ENCODE peak calls at places on chromosomes 1 and 21, in ten cellular contexts. W, G, M, B, C, J, D, K, S and E are unnamed samples.

GRCh38 chr21:35606578-35606977 is 453.7 kb downstream of the SETD4 start:
- DNase-seq in W (no peak), J (no peak), S (no peak), M (no peak), G (no peak), D (no peak), K (no peak), C (no peak), B (no peak), E (no peak)

GRCh38 chr1:5980314-5981008 is 11.8 kb downstream of the NPHP4 start:
- DNase-seq in M (no peak), G (no peak), C (peak; percentile 67), D (peak; percentile 56), K (no peak), W (peak; percentile 59), J (no peak), S (no peak), B (no peak), E (no peak)

GRCh38 chr1:188140958-188141357 is 1312.2 kb downstream of the PLA2G4A start:
- DNase-seq in S (no peak), J (no peak), G (no peak), D (no peak), B (no peak), M (no peak), C (no peak), W (no peak), K (no peak), E (no peak)

GRCh38 chr1:29698033-29698432 is 461.7 kb downstream of the PTPRU start:
- DNase-seq in G (no peak), W (no peak), B (no peak), J (no peak), K (no peak), C (no peak), D (no peak), S (no peak), M (no peak), E (peak; percentile 57)

GRCh38 chr1:98794196-98794886 is 132.8 kb downstream of the SNX7 start:
- DNase-seq in K (peak; percentile 31), M (peak; percentile 72), S (no peak), G (peak; percentile 10), D (peak; percentile 12), C (no peak), J (peak; percentile 80), B (peak; percentile 14), W (peak; percentile 50), E (peak; percentile 12)

GRCh38 chr1:47351305-47351704 is 17.7 kb downstream of the CMPK1 start:
- DNase-seq in M (no peak), B (no peak), C (no peak), K (no peak), G (no peak), W (no peak), D (no peak), S (no peak), J (no peak), E (no peak)

GRCh38 chr1:113073457-113073950 is 506 bp downstream of the LRIG2 start:
- DNase-seq in D (peak; percentile 50), M (peak; percentile 70), K (peak; percentile 21), S (no peak), C (no peak), G (no peak), B (peak; percentile 35), J (peak; percentile 78), W (no peak), E (no peak)

GRCh38 chr1:10651377-10651776 is 145.1 kb downstream of the CASZ1 start:
- DNase-seq in S (no peak), J (no peak), B (no peak), D (no peak), C (no peak), M (no peak), G (no peak), W (no peak), K (no peak), E (no peak)

GRCh38 chr1:226626577-226626956 is 78.0 kb downstream of the STUM start:
- DNase-seq in W (peak; percentile 80), G (peak; percentile 60), C (peak; percentile 94), S (peak; percentile 80), D (peak; percentile 75), M (peak; percentile 87), J (peak; percentile 66), B (peak; percentile 87), K (peak; percentile 81), E (peak; percentile 71)

GRCh38 chr1:36847761-36848160 is 186.6 kb downstream of the GRIK3 start:
- DNase-seq in S (no peak), M (no peak), D (no peak), W (no peak), C (no peak), J (no peak), B (no peak), K (no peak), G (no peak), E (no peak)

GRCh38 chr1:1091344-1092148 is 17.4 kb upstream of the RNF223 start:
- DNase-seq in S (no peak), W (no peak), J (no peak), M (peak; percentile 50), K (no peak), G (peak; percentile 30), C (peak; percentile 70), D (peak; percentile 5), B (no peak), E (no peak)

GRCh38 chr1:41878911-41879310 is 39.8 kb downstream of the HIVEP3 start:
- DNase-seq in S (no peak), C (no peak), G (no peak), B (no peak), W (no peak), K (no peak), J (no peak), M (no peak), D (no peak), E (no peak)
- TF ChIP-seq POLR2A in S (no peak), C (no peak), G (no peak), B (no peak), W (no peak), K (no peak), J (no peak), M (no peak), D (no peak), E (no peak)

DNA sequence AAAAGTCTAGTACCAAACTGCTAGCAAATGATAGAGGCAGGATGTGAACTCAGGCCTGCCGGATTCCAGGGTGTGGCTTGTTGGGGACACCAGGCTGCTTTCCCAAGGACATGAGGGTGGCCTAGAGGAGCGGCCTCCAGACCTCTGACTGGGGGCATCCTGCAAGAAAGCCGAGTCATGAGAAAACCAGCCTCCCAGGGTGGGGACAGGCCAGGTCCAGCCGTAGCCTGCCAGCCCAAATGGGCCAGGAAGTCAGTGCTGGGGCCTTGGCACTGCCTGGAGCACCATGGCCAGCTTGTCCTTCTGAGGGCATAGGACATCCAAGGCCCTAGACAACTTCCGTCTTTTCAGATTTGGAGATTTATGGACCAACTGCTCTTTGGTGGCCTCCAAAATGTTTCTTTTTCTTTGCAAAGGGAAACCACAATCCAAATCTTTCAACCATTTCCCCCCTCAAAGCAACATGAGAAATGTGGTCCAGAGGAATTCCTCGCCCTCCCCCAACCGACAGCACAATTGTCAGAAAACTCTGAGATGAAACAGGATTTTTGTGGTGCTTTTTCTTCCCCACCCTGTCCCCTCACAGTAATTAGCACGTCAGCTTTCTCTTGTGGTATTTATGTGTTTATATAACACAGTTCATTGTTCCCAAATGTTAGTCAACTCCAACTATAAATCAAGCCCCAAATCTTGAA is 212.3 kb downstream of the KAZN start:
- DNase-seq in D (no peak), K (peak; percentile 29), C (peak; percentile 89), S (no peak), M (no peak), J (no peak), G (no peak), B (peak; percentile 20), W (no peak), E (no peak)
- TF ChIP-seq POLR2A in D (no peak), K (no peak), C (no peak), S (no peak), M (no peak), J (no peak), G (no peak), B (no peak), W (no peak), E (no peak)

GRCh38 chr1:8364528-8365442 is 46.9 kb downstream of the SLC45A1 start:
- DNase-seq in C (no peak), B (peak; percentile 58), J (no peak), K (no peak), G (no peak), W (no peak), D (peak; percentile 65), M (no peak), S (no peak), E (no peak)
- TF ChIP-seq POLR2A in C (no peak), B (no peak), J (no peak), K (no peak), G (no peak), W (no peak), D (no peak), M (no peak), S (no peak), E (no peak)

GRCh38 chr21:38804617-38805281 is 980 bp upstream of the ETS2 start:
- DNase-seq in W (peak; percentile 50), M (peak; percentile 74), J (peak; percentile 72), D (peak; percentile 81), B (peak; percentile 72), C (peak; percentile 91), S (peak; percentile 85), G (no peak), K (no peak), E (no peak)

GRCh38 chr21:38804030-38804616 is 1.6 kb upstream of the ETS2 start:
- DNase-seq in G (no peak), D (no peak), B (no peak), W (no peak), C (no peak), S (no peak), K (no peak), M (no peak), J (no peak), E (no peak)

GRCh38 chr21:38806153-38806941 is 618 bp downstream of the ETS2 start:
- DNase-seq in J (no peak), C (peak; percentile 90), M (no peak), B (no peak), S (peak; percentile 73), G (no peak), K (no peak), W (no peak), D (peak; percentile 49), E (no peak)

GRCh38 chr21:38806942-38807284 is 1.2 kb downstream of the ETS2 start:
- DNase-seq in J (peak; percentile 52), W (no peak), M (no peak), D (no peak), S (no peak), K (no peak), C (no peak), G (no peak), B (no peak), E (no peak)

DNA sequence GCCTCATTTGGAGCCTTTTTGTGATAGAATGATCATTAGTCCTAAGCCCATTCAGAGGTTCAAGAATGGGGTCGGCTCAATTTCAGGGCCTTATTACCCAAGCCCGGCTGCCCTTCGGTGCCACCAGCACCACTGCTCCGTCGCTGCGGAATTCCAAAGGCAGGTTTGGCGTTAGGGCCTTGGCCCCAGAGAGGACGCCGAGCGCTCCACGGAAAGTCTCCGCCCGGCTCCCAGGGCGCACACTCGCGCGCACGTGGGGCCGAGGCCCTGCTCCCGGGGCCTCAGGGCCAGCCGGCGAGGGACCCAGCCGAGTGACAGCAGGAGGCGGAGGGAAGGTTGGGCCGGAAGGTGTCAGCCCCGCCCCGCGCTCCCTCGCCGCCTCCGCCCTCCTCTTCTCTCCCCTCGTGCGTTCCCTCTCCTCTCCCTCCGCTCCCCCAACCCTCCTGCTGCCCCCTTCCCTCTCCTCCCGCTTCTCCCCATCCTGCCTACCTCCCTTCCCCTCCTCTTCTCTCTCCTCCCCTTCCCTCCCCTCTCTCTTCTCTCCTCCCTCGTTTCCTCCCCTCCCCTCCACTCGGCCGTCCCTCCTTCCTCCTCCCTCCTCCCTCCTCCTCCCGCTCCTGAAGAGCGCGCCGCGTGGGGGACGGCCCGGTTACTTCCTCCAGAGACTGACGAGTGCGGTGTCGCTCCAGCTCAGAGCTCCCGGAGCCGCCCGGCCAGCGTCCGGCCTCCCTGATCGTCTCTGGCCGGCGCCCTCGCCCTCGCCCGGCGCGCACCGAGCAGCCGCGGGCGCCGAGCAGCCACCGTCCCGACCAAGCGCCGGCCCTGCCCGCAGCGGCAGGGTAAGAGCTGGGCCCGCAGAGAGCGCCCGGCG is at the start of gene ETS2:
- DNase-seq in B (peak; percentile 92), M (peak; percentile 88), K (peak; percentile 88), J (peak; percentile 81), G (peak; percentile 78), S (peak; percentile 89), D (peak; percentile 95), C (peak; percentile 97), W (peak; percentile 74), E (peak; percentile 86)
- TF ChIP-seq POLR2A in B (peak; percentile 95), M (peak; percentile 41), K (no peak), J (peak; percentile 85), G (peak; percentile 56), S (peak; percentile 89), D (no peak), C (peak; percentile 89), W (peak; percentile 83), E (peak; percentile 97)